ENCODE peak calls at places on chromosomes 11 and 22, in five cellular contexts. J, O, Q, W and X are unnamed samples.

GRCh38 chr22:27171212-27171611 is 513.8 kb downstream of the MIAT start:
- DNase-seq in O (no peak), Q (no peak), W (no peak), J (no peak), X (no peak)

GRCh38 chr11:86214710-86215109 is 29.8 kb upstream of the EED start:
- DNase-seq in J (no peak), W (no peak), O (no peak), Q (peak), X (no peak)

GRCh38 chr11:118060879-118061278 is 16.0 kb upstream of the TMPRSS4 start:
- DNase-seq in W (no peak), J (no peak), Q (no peak), O (no peak), X (no peak)

GRCh38 chr11:62508336-62509058 is 38.1 kb downstream of the AHNAK start:
- DNase-seq in O (peak), Q (no peak), J (peak), W (peak), X (no peak)

GRCh38 chr11:2806351-2807058 is 79.1 kb downstream of the CDKN1C start:
- DNase-seq in W (no peak), O (no peak), J (no peak), Q (no peak), X (peak)

GRCh38 chr22:47784367-47784983 is 1022.0 kb downstream of the TBC1D22A start:
- DNase-seq in Q (no peak), O (no peak), J (no peak), W (no peak), X (no peak)

GRCh38 chr11:95556342-95557151 is 233.0 kb downstream of the FAM76B start:
- DNase-seq in Q (no peak), J (peak), O (peak), W (peak), X (no peak)

GRCh38 chr11:47895035-47895434 is 46.9 kb upstream of the NUP160 start:
- DNase-seq in J (no peak), Q (no peak), W (no peak), O (no peak), X (no peak)

GRCh38 chr22:30262917-30263741 is 3.5 kb downstream of the OSM start:
- DNase-seq in W (no peak), Q (peak), O (peak), J (no peak), X (peak)

GRCh38 chr11:117457031-117457785 is 129.6 kb downstream of the CEP164 start:
- DNase-seq in Q (no peak), J (no peak), O (no peak), W (no peak), X (no peak)

GRCh38 chr11:74011360-74012071 is 2.6 kb upstream of the UCP3 start:
- DNase-seq in J (no peak), Q (no peak), W (no peak), O (peak), X (peak)

GRCh38 chr11:110301577-110301976 is 5.2 kb upstream of the RDX start:
- DNase-seq in W (no peak), J (no peak), Q (no peak), O (no peak), X (no peak)

GRCh38 chr11:27390318-27390958 is 27.4 kb upstream of the CCDC34 start:
- DNase-seq in Q (no peak), O (no peak), W (no peak), J (no peak), X (no peak)

GRCh38 chr11:64284962-64285884 is at the start of gene GPR137:
- DNase-seq in O (peak), J (peak), Q (peak), W (no peak), X (peak)

GRCh38 chr22:17562906-17563870 is at the start of gene SLC25A18:
- DNase-seq in J (peak), Q (no peak), O (no peak), W (no peak), X (no peak)

GRCh38 chr11:64665381-64665780 is 57.6 kb downstream of the NRXN2 start:
- DNase-seq in J (no peak), Q (no peak), O (no peak), W (no peak), X (no peak)

GRCh38 chr11:85752201-85752889 is 58.6 kb downstream of the SYTL2 start:
- DNase-seq in W (no peak), Q (no peak), J (no peak), O (no peak), X (no peak)

GRCh38 chr11:17472467-17472866 is 4.2 kb downstream of the ABCC8 start:
- DNase-seq in W (no peak), Q (no peak), J (no peak), O (no peak), X (no peak)

GRCh38 chr11:3169235-3169951 is 4.3 kb upstream of the OSBPL5 start:
- DNase-seq in O (peak), Q (no peak), J (peak), W (no peak), X (no peak)

GRCh38 chr11:44332665-44333064 is 22.7 kb upstream of the ALX4 start:
- DNase-seq in W (no peak), Q (no peak), O (no peak), J (no peak), X (no peak)

GRCh38 chr11:8785457-8785856 is 102.9 kb downstream of the RPL27A start:
- DNase-seq in J (no peak), W (no peak), O (no peak), Q (no peak), X (no peak)

GRCh38 chr22:37419916-37420655 is 7.2 kb downstream of the ELFN2 start:
- DNase-seq in Q (no peak), J (peak), W (no peak), O (no peak), X (no peak)

GRCh38 chr11:1295086-1295485 is 14.3 kb downstream of the TOLLIP start:
- DNase-seq in J (no peak), Q (no peak), W (no peak), O (no peak), X (no peak)

GRCh38 chr11:79062814-79063762 is 377.7 kb downstream of the TENM4 start:
- DNase-seq in J (no peak), O (peak), W (no peak), Q (no peak), X (no peak)

GRCh38 chr11:96694338-96694737 is 304.5 kb downstream of the JRKL start:
- DNase-seq in W (no peak), Q (no peak), J (no peak), O (no peak), X (no peak)

GRCh38 chr22:41870786-41871185 is 37.9 kb downstream of the SREBF2 start:
- DNase-seq in W (no peak), Q (no peak), J (no peak), O (no peak), X (no peak)

GRCh38 chr22:22424210-22424800 is 84.2 kb downstream of the ZNF280B start:
- DNase-seq in O (no peak), J (no peak), Q (no peak), W (no peak), X (no peak)

GRCh38 chr11:14500181-14500651 is 605 bp upstream of the COPB1 start:
- DNase-seq in O (peak), Q (peak), J (peak), W (no peak), X (peak)